ENCODE peak calls at places on chromosomes 1 and 21, in seven cellular contexts. U is GM13977; Y is NCI-H2171 treated with DMSO at 0.1 percent for 48 hours; O is HepG2; J is activated CD8-positive, alpha-beta memory T cell treated with anti-CD3 and anti-CD28 coated beads for 4 hours; W is Peyer's patch; I is nucleus accumbens. H is an unnamed sample.

GRCh38 chr1:95353185-95353584 is 119.2 kb downstream of the RWDD3 start:
- DNase-seq in O (no peak), U (no peak), J (no peak), Y (peak), I (no peak), W (no peak), H (no peak)

GRCh38 chr1:234918216-234918841 is 210.3 kb downstream of the TOMM20 start:
- DNase-seq in O (no peak), I (no peak), J (no peak), W (no peak), U (no peak), Y (no peak), H (no peak)

GRCh38 chr1:221712198-221712684 is 29.6 kb downstream of the DUSP10 start:
- DNase-seq in J (peak), W (peak), O (no peak), U (peak), I (no peak), Y (no peak), H (no peak)

GRCh38 chr1:7084232-7084894 is 299.1 kb downstream of the CAMTA1 start:
- DNase-seq in U (no peak), W (no peak), J (no peak), I (no peak), O (no peak), Y (peak), H (no peak)

GRCh38 chr1:180181048-180181447 is 26.4 kb downstream of the QSOX1 start:
- DNase-seq in O (no peak), W (peak), J (no peak), I (no peak), Y (peak), U (no peak), H (no peak)

GRCh38 chr1:223234164-223234501 is 91.1 kb upstream of the TLR5 start:
- DNase-seq in Y (no peak), J (no peak), I (no peak), U (no peak), W (no peak), O (no peak), H (no peak)

GRCh38 chr1:43653893-43654292 is 3.9 kb downstream of the KDM4A start:
- DNase-seq in J (no peak), Y (no peak), U (no peak), O (no peak), W (no peak), I (no peak), H (no peak)

GRCh38 chr1:10823000-10823401 is 26.6 kb upstream of the CASZ1 start:
- DNase-seq in I (no peak), W (no peak), Y (peak), J (no peak), O (no peak), U (no peak), H (no peak)

GRCh38 chr1:19169642-19170041 is 40.4 kb downstream of the UBR4 start:
- DNase-seq in Y (peak), J (no peak), I (no peak), W (no peak), O (no peak), U (peak), H (no peak)

GRCh38 chr1:62437273-62437945 is 560 bp downstream of the USP1 start:
- DNase-seq in W (no peak), U (peak), J (no peak), Y (no peak), O (no peak), I (no peak), H (peak)

GRCh38 chr1:192476802-192477298 is 98.7 kb upstream of the RGS1 start:
- DNase-seq in U (no peak), J (no peak), I (no peak), W (no peak), O (no peak), Y (no peak), H (no peak)

GRCh38 chr1:41515131-41515678 is 30.7 kb upstream of the EDN2 start:
- DNase-seq in O (no peak), I (peak), U (no peak), Y (peak), W (no peak), J (no peak), H (no peak)

GRCh38 chr1:13899856-13900255 is 199.9 kb downstream of the PRDM2 start:
- DNase-seq in I (no peak), W (no peak), U (no peak), Y (no peak), J (no peak), O (no peak), H (no peak)

GRCh38 chr1:183002797-183003594 is 20.2 kb upstream of the LAMC1 start:
- DNase-seq in O (no peak), Y (peak), I (no peak), U (no peak), J (no peak), W (no peak), H (no peak)

GRCh38 chr1:89041055-89041707 is 18.5 kb upstream of the GBP3 start:
- DNase-seq in O (no peak), U (peak), I (no peak), W (no peak), J (no peak), Y (no peak), H (no peak)

GRCh38 chr1:165861911-165862310 is 34.5 kb downstream of the UCK2 start:
- DNase-seq in O (no peak), W (no peak), U (no peak), J (no peak), Y (no peak), I (no peak), H (no peak)

GRCh38 chr1:38487398-38487797 is 372.2 kb downstream of the RRAGC start:
- DNase-seq in J (no peak), I (no peak), U (no peak), W (no peak), Y (no peak), O (no peak), H (no peak)

GRCh38 chr1:184163674-184164470 is 112.3 kb downstream of the TSEN15 start:
- DNase-seq in J (no peak), U (peak), I (no peak), W (no peak), O (no peak), Y (no peak), H (no peak)

GRCh38 chr1:66300280-66300973 is 233.5 kb upstream of the SGIP1 start:
- DNase-seq in W (no peak), J (no peak), Y (no peak), I (no peak), U (no peak), O (no peak), H (no peak)

GRCh38 chr1:47548188-47548587 is 110.3 kb downstream of the FOXD2 start:
- DNase-seq in W (no peak), U (no peak), O (no peak), Y (no peak), J (no peak), I (no peak), H (no peak)

GRCh38 chr1:108962681-108963051 is 618 bp downstream of the CLCC1 start:
- DNase-seq in O (peak), W (peak), I (no peak), U (no peak), Y (peak), J (no peak), H (no peak)

GRCh38 chr1:207850621-207851407 is 60.1 kb downstream of the CD34 start:
- DNase-seq in U (no peak), O (no peak), W (no peak), J (no peak), I (no peak), Y (no peak), H (no peak)

GRCh38 chr1:45490121-45490622 is 791 bp downstream of the TESK2 start:
- DNase-seq in U (no peak), J (no peak), O (no peak), I (no peak), Y (no peak), W (no peak), H (no peak)

GRCh38 chr1:115492880-115493279 is 148.9 kb upstream of the VANGL1 start:
- DNase-seq in Y (no peak), J (no peak), U (no peak), W (no peak), O (no peak), I (no peak), H (no peak)

GRCh38 chr1:16156848-16157495 is 1.1 kb upstream of the EPHA2 start:
- DNase-seq in Y (no peak), U (no peak), W (no peak), O (peak), I (no peak), J (no peak), H (no peak)

GRCh38 chr1:167605576-167605975 is 24.5 kb upstream of the RCSD1 start:
- DNase-seq in J (no peak), I (no peak), W (no peak), Y (no peak), O (no peak), U (no peak), H (no peak)

GRCh38 chr1:168453056-168453455 is 90.7 kb downstream of the XCL2 start:
- DNase-seq in U (no peak), W (no peak), O (no peak), Y (no peak), J (no peak), I (no peak), H (no peak)

GRCh38 chr1:85554630-85555327 is 25.8 kb upstream of the CCN1 start:
- DNase-seq in U (no peak), I (no peak), J (no peak), Y (no peak), W (no peak), O (no peak), H (no peak)

GRCh38 chr21:42093991-42094417 is 22.9 kb downstream of the UMODL1 start:
- DNase-seq in O (peak), I (no peak), Y (peak), J (no peak), U (no peak), W (no peak), H (no peak)

GRCh38 chr1:43587594-43587993 is 56.9 kb downstream of the PTPRF start:
- DNase-seq in Y (no peak), W (no peak), U (no peak), I (no peak), O (no peak), J (no peak), H (no peak)

GRCh38 chr1:109301874-109302273 is 4.9 kb downstream of the MYBPHL start:
- DNase-seq in W (no peak), J (no peak), U (no peak), I (no peak), O (no peak), Y (no peak), H (no peak)

GRCh38 chr1:226609836-226610455 is 61.4 kb downstream of the STUM start:
- DNase-seq in U (no peak), J (no peak), W (no peak), O (no peak), Y (peak), I (no peak), H (no peak)

GRCh38 chr1:9166289-9167235 is 37.7 kb upstream of the GPR157 start:
- DNase-seq in U (no peak), Y (no peak), J (no peak), W (no peak), I (no peak), O (no peak), H (no peak)

GRCh38 chr1:156001682-156002171 is 19.0 kb downstream of the SSR2 start:
- DNase-seq in O (no peak), W (no peak), Y (no peak), I (no peak), U (no peak), J (no peak), H (no peak)

GRCh38 chr1:1281533-1282321 is 1.5 kb downstream of the SCNN1D start:
- DNase-seq in W (no peak), J (no peak), O (peak), U (no peak), Y (no peak), I (no peak), H (no peak)

GRCh38 chr1:162663086-162663485 is 30.8 kb downstream of the DDR2 start:
- DNase-seq in J (no peak), I (no peak), O (no peak), U (peak), W (no peak), Y (no peak), H (no peak)

GRCh38 chr1:6962390-6962955 is 177.2 kb downstream of the CAMTA1 start:
- DNase-seq in Y (peak), W (peak), O (no peak), I (no peak), U (peak), J (no peak), H (peak)

GRCh38 chr1:229506633-229507032 is 1.5 kb downstream of the NUP133 start:
- DNase-seq in U (no peak), I (no peak), J (no peak), W (no peak), Y (no peak), O (no peak), H (no peak)

H was measured in effector CD8-positive, alpha-beta T cell.